ENCODE peak calls at places on chromosomes 13 and 19, in ten cellular contexts. E, Z, X, S, T, P, W, C, V and H are unnamed samples.

GRCh38 chr13:89920461-89920860 is 1427.0 kb upstream of the MIR17HG start:
- DNase-seq in P (no peak), E (no peak), T (no peak), V (no peak), C (no peak), S (no peak), Z (no peak), X (no peak), W (no peak), H (no peak)

GRCh38 chr19:19513671-19514070 is 1.7 kb downstream of the TSSK6 start:
- DNase-seq in T (no peak), S (no peak), P (no peak), W (no peak), Z (no peak), X (no peak), C (no peak), V (no peak), E (no peak), H (no peak)

GRCh38 chr19:57267294-57267693 is 13.0 kb upstream of the ZNF460 start:
- DNase-seq in E (no peak), C (no peak), Z (no peak), V (no peak), X (no peak), S (no peak), W (peak), T (no peak), P (no peak), H (no peak)

GRCh38 chr13:110001622-110002275 is 215.4 kb upstream of the IRS2 start:
- DNase-seq in X (no peak), C (no peak), W (no peak), Z (no peak), E (no peak), S (no peak), T (peak), V (no peak), P (peak), H (peak)

GRCh38 chr13:73039201-73040108 is 19.4 kb upstream of the KLF5 start:
- DNase-seq in P (no peak), E (no peak), S (no peak), Z (no peak), X (no peak), C (no peak), T (no peak), V (no peak), W (no peak), H (no peak)

GRCh38 chr19:29672933-29673336 is 7.7 kb downstream of the PLEKHF1 start:
- DNase-seq in T (no peak), X (no peak), E (peak), W (no peak), C (peak), Z (no peak), V (no peak), P (no peak), S (no peak), H (no peak)

GRCh38 chr19:34364830-34365462 is at the start of gene GPI:
- DNase-seq in Z (peak), V (peak), E (peak), T (peak), S (peak), C (peak), P (peak), X (no peak), W (peak), H (peak)

GRCh38 chr13:65901723-65902122 is 1328.4 kb downstream of the PCDH9 start:
- DNase-seq in V (no peak), P (no peak), S (no peak), W (no peak), C (no peak), X (no peak), Z (no peak), E (no peak), T (no peak), H (no peak)

GRCh38 chr19:32580353-32580900 is 563 bp upstream of the PDCD5 start:
- DNase-seq in Z (peak), S (no peak), V (no peak), P (no peak), W (no peak), X (no peak), C (no peak), T (no peak), E (no peak), H (no peak)

GRCh38 chr13:31972453-31972852 is 59.1 kb upstream of the FRY start:
- DNase-seq in S (no peak), Z (no peak), P (no peak), V (no peak), C (no peak), E (no peak), T (no peak), W (no peak), X (no peak), H (no peak)

GRCh38 chr13:65456150-65456912 is 1773.8 kb downstream of the PCDH9 start:
- DNase-seq in Z (no peak), X (no peak), E (no peak), T (no peak), V (no peak), C (no peak), S (no peak), P (no peak), W (no peak), H (no peak)

GRCh38 chr13:94112227-94112626 is 367.3 kb downstream of the DCT start:
- DNase-seq in Z (no peak), S (no peak), P (peak), X (no peak), V (no peak), T (peak), E (no peak), C (no peak), W (no peak), H (peak)

GRCh38 chr19:57812201-57812600 is 2.5 kb downstream of the ZNF552 start:
- DNase-seq in V (no peak), W (no peak), S (no peak), E (no peak), C (no peak), T (no peak), P (no peak), X (no peak), Z (no peak), H (no peak)

GRCh38 chr13:78978381-78978998 is 319.5 kb upstream of the OBI1 start:
- DNase-seq in V (no peak), Z (no peak), S (peak), E (no peak), C (peak), P (peak), X (no peak), W (peak), T (peak), H (peak)

GRCh38 chr19:35816846-35817245 is 4.2 kb upstream of the PRODH2 start:
- DNase-seq in C (no peak), W (no peak), X (no peak), P (no peak), T (no peak), S (no peak), Z (no peak), E (no peak), V (no peak), H (no peak)

DNA sequence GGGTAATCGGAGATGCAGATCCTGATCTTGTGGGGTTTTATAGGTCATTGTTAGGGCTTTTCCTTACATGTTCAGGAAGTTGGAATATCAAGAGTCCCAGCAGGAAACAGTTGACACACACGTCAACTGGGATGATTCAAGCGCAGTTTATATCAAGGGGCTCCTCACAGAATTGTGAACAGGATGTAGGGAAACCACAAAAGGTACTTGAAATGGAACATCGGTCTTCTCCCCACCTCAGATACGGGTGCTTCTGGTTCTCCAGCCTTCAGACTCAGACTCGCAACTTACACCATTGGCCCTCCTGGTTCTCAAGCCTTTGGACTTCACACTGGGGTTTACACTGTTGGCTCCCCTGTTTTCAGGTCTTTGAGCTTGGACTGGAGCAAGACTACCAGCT is 19.5 kb downstream of the ZNF557 start:
- DNase-seq in C (no peak), P (no peak), S (no peak), Z (no peak), W (no peak), E (no peak), V (no peak), X (no peak), T (no peak), H (no peak)
- TF ChIP-seq CTCF in C (no peak), P (no peak), S (no peak), Z (no peak), W (no peak), E (no peak), V (no peak), X (no peak), T (no peak), H (no peak)

DNA sequence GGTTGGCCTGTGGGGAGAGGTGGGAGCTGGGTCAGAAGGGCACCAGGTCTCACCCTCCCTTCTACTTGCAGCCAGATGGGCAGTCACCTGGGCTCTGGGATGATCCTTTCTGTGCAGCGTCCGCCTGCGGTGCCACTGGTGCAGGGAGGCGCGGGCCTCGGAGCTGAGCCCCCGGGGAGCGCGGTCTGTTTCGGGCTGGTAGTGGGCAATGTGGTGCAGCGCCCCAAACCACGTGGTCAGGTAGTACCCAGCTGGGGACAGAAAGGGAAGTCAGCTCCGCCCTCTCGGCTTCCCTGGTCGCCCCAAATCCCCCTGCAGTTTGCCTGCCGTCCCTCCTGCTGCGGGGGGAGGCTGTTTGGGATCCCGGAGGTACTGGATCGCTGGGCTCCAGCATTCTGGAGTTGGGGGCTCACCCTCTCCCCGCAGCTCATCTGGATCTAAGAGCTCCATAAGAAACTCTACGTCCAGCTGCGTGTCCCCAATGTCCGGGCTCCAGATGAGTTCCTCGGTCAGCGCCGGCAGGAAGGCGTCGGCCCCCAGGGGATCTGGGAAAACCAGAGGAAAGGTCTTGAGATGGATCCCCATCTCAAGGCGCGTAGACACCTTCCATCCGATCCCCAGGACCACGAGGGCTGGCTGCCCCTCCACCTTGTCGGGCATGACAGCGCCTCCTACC is 8.8 kb downstream of the RINL start:
- DNase-seq in W (no peak), S (no peak), Z (no peak), E (no peak), P (no peak), C (peak), X (no peak), V (peak), T (no peak), H (no peak)
- H3K27ac ChIP-seq in W (no peak), S (no peak), Z (peak), E (peak), P (no peak), C (peak), X (peak), V (peak), T (peak), H (peak)

GRCh38 chr19:42942187-42942789 is 5.3 kb upstream of the PSG7 start:
- DNase-seq in S (no peak), P (peak), E (no peak), X (no peak), W (no peak), Z (no peak), C (no peak), V (no peak), T (peak), H (no peak)
- TF ChIP-seq CTCF in S (peak), P (peak), E (peak), X (no peak), W (no peak), Z (peak), C (no peak), V (peak), T (peak), H (no peak)

GRCh38 chr19:16588824-16589577 is 16.8 kb upstream of the SLC35E1 start:
- DNase-seq in P (no peak), S (no peak), T (no peak), V (no peak), C (no peak), W (no peak), X (no peak), Z (no peak), E (no peak), H (no peak)
- H3K27ac ChIP-seq in P (no peak), S (peak), T (no peak), V (no peak), C (no peak), W (no peak), X (no peak), Z (peak), E (peak), H (peak)